ENCODE peak calls at places on chromosome 13, in eight cellular contexts. Q is pancreas; W is fibroblast of lung; K is CD4-positive, alpha-beta memory T cell; F is Peyer's patch; J is psoas muscle; S is cardiac muscle cell; R is A549. T is an unnamed sample.
A peak's percentile ranks its signal among the peaks of the same experiment; 100 is the strongest.

GRCh38 chr13:73822671-73823592 is 311.3 kb downstream of the KLF12 start:
- DNase-seq in Q (no peak), W (no peak), K (no peak), F (no peak), J (no peak), S (no peak), R (no peak), T (no peak)

GRCh38 chr13:79631260-79631659 is 150.3 kb downstream of the NDFIP2 start:
- DNase-seq in Q (no peak), W (peak; percentile 84), K (no peak), F (no peak), J (no peak), S (peak; percentile 79), R (peak; percentile 73), T (no peak)

GRCh38 chr13:101258071-101258470 is 158.2 kb downstream of the NALCN start:
- DNase-seq in Q (no peak), W (peak; percentile 70), K (peak; percentile 7), F (no peak), J (peak; percentile 41), S (peak; percentile 11), R (peak; percentile 63), T (no peak)

GRCh38 chr13:21673592-21674270 is 2.9 kb downstream of the FGF9 start:
- DNase-seq in Q (peak; percentile 79), W (peak; percentile 31), K (peak; percentile 58), F (peak; percentile 70), J (peak; percentile 65), S (peak; percentile 38), R (peak; percentile 39), T (no peak)

GRCh38 chr13:43434185-43434584 is 352.6 kb downstream of the ENOX1 start:
- DNase-seq in Q (no peak), W (no peak), K (no peak), F (no peak), J (no peak), S (peak; percentile 3), R (no peak), T (no peak)

GRCh38 chr13:40581277-40581579 is 85.2 kb downstream of the FOXO1 start:
- DNase-seq in Q (no peak), W (no peak), K (no peak), F (no peak), J (no peak), S (no peak), R (no peak), T (no peak)

GRCh38 chr13:27583645-27584044 is 36.7 kb downstream of the LNX2 start:
- DNase-seq in Q (no peak), W (no peak), K (peak; percentile 14), F (no peak), J (no peak), S (peak; percentile 41), R (no peak), T (no peak)

GRCh38 chr13:33213024-33213795 is 72.3 kb downstream of the STARD13 start:
- DNase-seq in Q (no peak), W (no peak), K (no peak), F (no peak), J (no peak), S (no peak), R (no peak), T (no peak)

GRCh38 chr13:111506621-111507020 is 186.2 kb downstream of the TEX29 start:
- DNase-seq in Q (no peak), W (no peak), K (no peak), F (no peak), J (no peak), S (no peak), R (no peak), T (no peak)

GRCh38 chr13:111510502-111511218 is 190.2 kb downstream of the TEX29 start:
- DNase-seq in Q (no peak), W (no peak), K (no peak), F (no peak), J (no peak), S (no peak), R (no peak), T (no peak)

GRCh38 chr13:111511219-111511732 is 190.8 kb downstream of the TEX29 start:
- DNase-seq in Q (no peak), W (no peak), K (no peak), F (no peak), J (no peak), S (no peak), R (no peak), T (no peak)

GRCh38 chr13:111508164-111508870 is 187.9 kb downstream of the TEX29 start:
- DNase-seq in Q (no peak), W (no peak), K (no peak), F (peak; percentile 30), J (no peak), S (no peak), R (no peak), T (no peak)

DNA sequence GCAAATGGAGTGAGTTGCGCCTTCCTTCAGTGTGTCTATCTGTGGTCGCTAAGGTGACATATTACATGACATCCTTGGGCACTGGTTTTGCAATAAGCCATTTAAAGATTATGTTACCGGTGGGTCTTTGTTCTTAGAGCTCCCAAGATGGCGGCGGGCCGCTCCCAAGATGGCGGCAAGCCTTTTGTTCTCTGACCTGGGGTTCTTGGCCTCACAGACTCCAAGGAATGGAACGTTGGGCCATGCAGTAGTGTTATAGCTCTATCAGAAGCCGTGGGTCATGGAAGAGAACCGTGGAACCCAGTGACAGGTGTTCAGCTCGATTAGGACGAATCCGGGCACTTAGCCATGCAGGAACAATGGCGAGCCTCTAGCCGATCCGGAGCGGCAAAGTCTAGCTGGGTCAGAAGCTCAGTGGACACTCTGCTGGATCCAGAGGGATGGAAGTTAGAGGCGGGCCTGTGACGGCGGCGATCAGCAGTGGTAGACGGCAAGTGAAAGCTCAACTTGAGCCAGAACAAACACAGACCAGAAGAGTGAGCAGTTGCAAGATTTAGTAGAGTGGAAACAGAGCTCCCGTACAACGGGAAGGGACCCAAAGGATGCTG is 188.6 kb downstream of the TEX29 start:
- DNase-seq in Q (no peak), W (no peak), K (no peak), F (no peak), J (no peak), S (no peak), R (no peak), T (no peak)
- H3K9me3 ChIP-seq in Q (no peaks in the 10 kb centered on the region), W (no peaks in the 10 kb centered on the region), K (no peaks in the 10 kb centered on the region), F (no peaks in the 10 kb centered on the region), J (no peaks in the 10 kb centered on the region), S (no peaks in the 10 kb centered on the region), R (no peaks in the 10 kb centered on the region), T (no peaks in the 10 kb centered on the region)

GRCh38 chr13:114128348-114128623 is 4.1 kb downstream of the RASA3 start:
- DNase-seq in Q (peak; percentile 37), W (no peak), K (no peak), F (no peak), J (peak; percentile 55), S (no peak), R (no peak), T (no peak)

GRCh38 chr13:114130131-114130707 is 2.2 kb downstream of the RASA3 start:
- DNase-seq in Q (no peak), W (no peak), K (no peak), F (no peak), J (peak; percentile 60), S (no peak), R (no peak), T (no peak)

GRCh38 chr13:114130708-114131580 is 1.5 kb downstream of the RASA3 start:
- DNase-seq in Q (no peak), W (peak; percentile 82), K (peak; percentile 83), F (peak; percentile 79), J (peak; percentile 90), S (peak; percentile 78), R (peak; percentile 18), T (peak; percentile 65)

GRCh38 chr13:114128624-114129522 is 3.5 kb downstream of the RASA3 start:
- DNase-seq in Q (peak; percentile 26), W (peak; percentile 85), K (peak; percentile 85), F (peak; percentile 94), J (peak; percentile 87), S (peak; percentile 91), R (no peak), T (peak; percentile 87)

DNA sequence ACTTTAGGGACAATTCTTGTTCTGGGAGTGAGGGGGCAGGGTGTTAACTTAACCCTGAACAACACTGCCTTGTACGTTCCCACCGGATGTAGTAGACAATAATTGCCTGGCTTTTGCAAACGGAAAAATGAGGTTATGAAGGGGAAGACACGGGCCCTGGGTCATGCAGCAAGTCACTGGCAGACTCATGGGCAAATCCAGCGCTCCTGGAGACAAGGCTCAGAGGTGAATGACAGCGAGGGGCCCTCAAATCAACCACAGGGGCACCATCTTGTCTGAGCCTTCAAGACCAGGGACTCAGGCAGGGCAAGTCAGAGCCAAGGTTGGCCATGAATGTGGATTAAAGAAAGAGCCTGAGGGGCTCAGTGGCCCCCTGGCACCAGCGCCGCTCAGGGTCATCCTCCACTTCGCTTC is 2.8 kb downstream of the RASA3 start:
- DNase-seq in Q (no peak), W (no peak), K (no peak), F (no peak), J (no peak), S (no peak), R (no peak), T (no peak)
- H3K27ac ChIP-seq in Q (no peak overlapping the region), W (peak overlapping the region; percentile 96), K (peak overlapping the region; percentile 74), F (peak overlapping the region; percentile 88), J (peak overlapping the region; percentile 92), S (no peak overlapping the region), R (no peak overlapping the region), T (peak overlapping the region; percentile 84)

GRCh38 chr13:114067886-114068722 is 64.3 kb downstream of the RASA3 start:
- DNase-seq in Q (peak; percentile 44), W (no peak), K (peak; percentile 49), F (peak; percentile 84), J (peak; percentile 46), S (no peak), R (no peak), T (peak; percentile 18)

GRCh38 chr13:114068723-114069322 is 63.6 kb downstream of the RASA3 start:
- DNase-seq in Q (no peak), W (peak; percentile 81), K (no peak), F (peak; percentile 51), J (peak; percentile 58), S (peak; percentile 86), R (peak; percentile 56), T (peak; percentile 72)

GRCh38 chr13:114065926-114066774 is 66.3 kb downstream of the RASA3 start:
- DNase-seq in Q (peak; percentile 68), W (no peak), K (no peak), F (peak; percentile 80), J (no peak), S (no peak), R (no peak), T (no peak)

GRCh38 chr13:114066956-114067355 is 65.5 kb downstream of the RASA3 start:
- DNase-seq in Q (peak; percentile 41), W (no peak), K (no peak), F (no peak), J (no peak), S (no peak), R (no peak), T (no peak)

DNA sequence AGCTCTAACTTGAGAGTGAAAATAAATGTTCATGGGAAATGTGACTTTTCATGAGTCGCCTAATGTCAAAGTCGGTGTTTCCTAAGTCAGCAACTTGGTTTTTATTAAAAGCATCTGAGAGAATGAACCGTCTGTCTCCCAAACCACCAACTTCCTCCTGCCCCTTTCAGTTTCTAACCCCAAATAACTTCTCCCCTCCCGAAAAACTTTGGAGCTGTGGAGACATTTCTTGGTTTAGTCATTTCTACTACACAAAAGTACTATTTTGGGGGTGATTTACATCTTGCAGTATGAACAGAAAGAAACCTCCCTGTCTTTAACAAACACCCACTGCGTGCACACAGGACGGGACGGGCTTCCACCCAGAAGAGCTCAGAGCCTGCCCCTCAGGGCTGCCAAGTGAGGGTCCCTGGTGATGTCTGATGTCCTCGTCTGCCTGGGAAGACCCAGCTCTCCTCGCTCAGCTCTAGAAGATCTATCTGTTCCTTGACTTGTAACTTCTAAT is 65.0 kb downstream of the RASA3 start:
- DNase-seq in Q (no peak), W (peak; percentile 55), K (peak; percentile 38), F (no peak), J (no peak), S (peak; percentile 45), R (no peak), T (no peak)
- H3K4me3 ChIP-seq in Q (no peak overlapping the region), W (peak overlapping the region; percentile 20), K (peak overlapping the region; percentile 24), F (no peak overlapping the region), J (no peak overlapping the region), S (no peak overlapping the region), R (no peak overlapping the region), T (no peak overlapping the region)

GRCh38 chr13:103805771-103806170 is 739.6 kb upstream of the SLC10A2 start:
- DNase-seq in Q (no peak), W (no peak), K (no peak), F (no peak), J (no peak), S (no peak), R (no peak), T (no peak)

GRCh38 chr13:103799028-103799427 is 732.8 kb upstream of the SLC10A2 start:
- DNase-seq in Q (no peak), W (no peak), K (no peak), F (no peak), J (no peak), S (no peak), R (no peak), T (no peak)

GRCh38 chr13:103803349-103803748 is 737.1 kb upstream of the SLC10A2 start:
- DNase-seq in Q (no peak), W (no peak), K (no peak), F (no peak), J (no peak), S (no peak), R (no peak), T (no peak)
- H3K9me3 ChIP-seq in Q (no peaks in the 10 kb centered on the region), W (no peaks in the 10 kb centered on the region), K (no peaks in the 10 kb centered on the region), F (no peaks in the 10 kb centered on the region), J (no peaks in the 10 kb centered on the region), S (no peaks in the 10 kb centered on the region), R (no peaks in the 10 kb centered on the region), T (no peaks in the 10 kb centered on the region)

T was measured in tibial artery.